ENCODE peak calls at places on chromosomes 16 and 17, in ten cellular contexts. One of them, this sample, is unnamed. For H3K36me3, the result is how much of the 10 kb centered on the place peaks cover.

GRCh38 chr17:82172461-82173160 is 40.0 kb downstream of the CCDC57 start:
- DNase-seq in bronchial epithelial cell: no peak
- DNase-seq in ascending aorta: no peak
- DNase-seq in sigmoid colon: no peak
- DNase-seq in tibial artery: no peak
- DNase-seq in cardiac muscle cell: no peak
- DNase-seq in left ventricle myocardium inferior: no peak
- DNase-seq in body of pancreas: no peak
- DNase-seq in adrenal gland: no peak
- DNase-seq in PC-9: no peak
- DNase-seq in this sample: no peak

GRCh38 chr16:59412275-59412841 is 678.2 kb upstream of the GOT2 start:
- DNase-seq in cardiac muscle cell: no peak
- DNase-seq in ascending aorta: no peak
- DNase-seq in left ventricle myocardium inferior: no peak
- DNase-seq in tibial artery: no peak
- DNase-seq in sigmoid colon: no peak
- DNase-seq in bronchial epithelial cell: no peak
- DNase-seq in body of pancreas: no peak
- DNase-seq in adrenal gland: no peak
- DNase-seq in PC-9: no peak
- DNase-seq in this sample: no peak

GRCh38 chr17:46818319-46818928 is at the start of gene WNT3:
- DNase-seq in tibial artery: no peak
- DNase-seq in body of pancreas: no peak
- DNase-seq in sigmoid colon: no peak
- DNase-seq in adrenal gland: no peak
- DNase-seq in bronchial epithelial cell: no peak
- DNase-seq in ascending aorta: no peak
- DNase-seq in PC-9: no peak
- DNase-seq in cardiac muscle cell: no peak
- DNase-seq in left ventricle myocardium inferior: no peak
- DNase-seq in this sample: peak

GRCh38 chr16:64089697-64090096 is 1032.2 kb downstream of the CDH11 start:
- DNase-seq in body of pancreas: no peak
- DNase-seq in ascending aorta: no peak
- DNase-seq in left ventricle myocardium inferior: no peak
- DNase-seq in cardiac muscle cell: peak
- DNase-seq in tibial artery: no peak
- DNase-seq in bronchial epithelial cell: peak
- DNase-seq in adrenal gland: no peak
- DNase-seq in PC-9: no peak
- DNase-seq in sigmoid colon: no peak
- DNase-seq in this sample: no peak

GRCh38 chr16:10993649-10994048 is 49.3 kb downstream of the CLEC16A start:
- DNase-seq in left ventricle myocardium inferior: no peak
- DNase-seq in PC-9: no peak
- DNase-seq in bronchial epithelial cell: no peak
- DNase-seq in adrenal gland: no peak
- DNase-seq in body of pancreas: no peak
- DNase-seq in tibial artery: no peak
- DNase-seq in ascending aorta: no peak
- DNase-seq in sigmoid colon: peak
- DNase-seq in cardiac muscle cell: no peak
- DNase-seq in this sample: no peak

GRCh38 chr17:73309727-73310555 is 1.9 kb downstream of the CDC42EP4 start:
- DNase-seq in adrenal gland: no peak
- DNase-seq in ascending aorta: no peak
- DNase-seq in PC-9: no peak
- DNase-seq in body of pancreas: peak
- DNase-seq in cardiac muscle cell: no peak
- DNase-seq in sigmoid colon: no peak
- DNase-seq in bronchial epithelial cell: no peak
- DNase-seq in tibial artery: no peak
- DNase-seq in left ventricle myocardium inferior: no peak
- DNase-seq in this sample: no peak

GRCh38 chr17:12830692-12831363 is 41.5 kb downstream of the ARHGAP44 start:
- DNase-seq in adrenal gland: no peak
- DNase-seq in tibial artery: no peak
- DNase-seq in bronchial epithelial cell: no peak
- DNase-seq in cardiac muscle cell: no peak
- DNase-seq in PC-9: no peak
- DNase-seq in ascending aorta: no peak
- DNase-seq in body of pancreas: no peak
- DNase-seq in left ventricle myocardium inferior: no peak
- DNase-seq in sigmoid colon: no peak
- DNase-seq in this sample: no peak

GRCh38 chr17:19470529-19471261 is 59.7 kb downstream of the RNF112 start:
- DNase-seq in cardiac muscle cell: peak
- DNase-seq in bronchial epithelial cell: no peak
- DNase-seq in left ventricle myocardium inferior: peak
- DNase-seq in PC-9: peak
- DNase-seq in body of pancreas: peak
- DNase-seq in sigmoid colon: peak
- DNase-seq in adrenal gland: no peak
- DNase-seq in tibial artery: peak
- DNase-seq in ascending aorta: peak
- DNase-seq in this sample: no peak

GRCh38 chr17:58576679-58577367 is 62.4 kb upstream of the MTMR4 start:
- DNase-seq in left ventricle myocardium inferior: no peak
- DNase-seq in cardiac muscle cell: no peak
- DNase-seq in ascending aorta: no peak
- DNase-seq in tibial artery: no peak
- DNase-seq in PC-9: no peak
- DNase-seq in sigmoid colon: no peak
- DNase-seq in adrenal gland: no peak
- DNase-seq in body of pancreas: no peak
- DNase-seq in bronchial epithelial cell: peak
- DNase-seq in this sample: no peak

GRCh38 chr16:74868501-74868900 is 93.9 kb upstream of the FA2H start:
- DNase-seq in cardiac muscle cell: peak
- DNase-seq in bronchial epithelial cell: peak
- DNase-seq in body of pancreas: no peak
- DNase-seq in PC-9: no peak
- DNase-seq in sigmoid colon: no peak
- DNase-seq in left ventricle myocardium inferior: no peak
- DNase-seq in adrenal gland: no peak
- DNase-seq in ascending aorta: no peak
- DNase-seq in tibial artery: no peak
- DNase-seq in this sample: no peak

GRCh38 chr17:10360578-10360977 is 12.2 kb downstream of the MYH13 start:
- DNase-seq in ascending aorta: no peak
- DNase-seq in sigmoid colon: no peak
- DNase-seq in left ventricle myocardium inferior: no peak
- DNase-seq in tibial artery: no peak
- DNase-seq in adrenal gland: no peak
- DNase-seq in bronchial epithelial cell: no peak
- DNase-seq in body of pancreas: no peak
- DNase-seq in PC-9: no peak
- DNase-seq in cardiac muscle cell: no peak
- DNase-seq in this sample: no peak

GRCh38 chr17:9766970-9767369 is 24.4 kb downstream of the DHRS7C start:
- DNase-seq in tibial artery: no peak
- DNase-seq in cardiac muscle cell: no peak
- DNase-seq in adrenal gland: no peak
- DNase-seq in PC-9: no peak
- DNase-seq in left ventricle myocardium inferior: no peak
- DNase-seq in ascending aorta: no peak
- DNase-seq in body of pancreas: no peak
- DNase-seq in bronchial epithelial cell: no peak
- DNase-seq in sigmoid colon: no peak
- DNase-seq in this sample: no peak

GRCh38 chr16:50160495-50161164 is 7.5 kb downstream of the TENT4B start:
- DNase-seq in left ventricle myocardium inferior: no peak
- DNase-seq in body of pancreas: no peak
- DNase-seq in adrenal gland: peak
- DNase-seq in sigmoid colon: no peak
- DNase-seq in ascending aorta: no peak
- DNase-seq in cardiac muscle cell: peak
- DNase-seq in tibial artery: no peak
- DNase-seq in PC-9: no peak
- DNase-seq in bronchial epithelial cell: no peak
- DNase-seq in this sample: no peak

DNA sequence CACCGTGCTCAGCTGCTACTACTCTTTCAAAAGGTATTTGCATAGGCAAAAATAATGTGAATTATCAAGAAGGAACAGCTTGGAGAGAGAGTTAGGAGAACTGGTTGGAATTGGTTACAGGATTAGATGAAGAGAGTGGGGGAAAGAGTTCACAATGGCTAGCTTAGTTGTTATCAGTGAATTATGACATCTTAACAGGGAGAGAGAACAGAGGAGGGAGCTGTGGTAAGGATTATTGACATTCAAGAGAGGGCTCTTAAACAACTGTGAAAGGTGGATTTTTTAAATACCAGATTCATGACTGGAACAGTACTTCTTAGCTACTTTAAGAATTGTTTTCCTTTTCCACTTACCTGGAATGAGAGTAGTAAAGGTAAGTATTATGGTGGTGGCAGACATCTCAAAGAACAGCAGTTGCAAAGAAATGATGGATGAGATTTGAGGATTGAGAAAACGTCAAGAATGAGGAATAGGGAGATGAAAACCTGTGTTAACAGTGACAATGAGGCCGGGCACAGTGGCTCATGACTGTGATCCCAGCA is 43.9 kb upstream of the SLC5A11 start:
- DNase-seq in ascending aorta: no peak
- DNase-seq in left ventricle myocardium inferior: no peak
- DNase-seq in PC-9: no peak
- DNase-seq in bronchial epithelial cell: no peak
- DNase-seq in tibial artery: no peak
- DNase-seq in cardiac muscle cell: peak
- DNase-seq in body of pancreas: no peak
- DNase-seq in sigmoid colon: no peak
- DNase-seq in adrenal gland: no peak
- DNase-seq in this sample: no peak
- H3K36me3 ChIP-seq in ascending aorta: half or more
- H3K36me3 ChIP-seq in left ventricle myocardium inferior: half or more
- H3K36me3 ChIP-seq in PC-9: half or more
- H3K36me3 ChIP-seq in bronchial epithelial cell: under half
- H3K36me3 ChIP-seq in tibial artery: half or more
- H3K36me3 ChIP-seq in cardiac muscle cell: half or more
- H3K36me3 ChIP-seq in body of pancreas: under half
- H3K36me3 ChIP-seq in sigmoid colon: half or more
- H3K36me3 ChIP-seq in adrenal gland: half or more
- H3K36me3 ChIP-seq in this sample: half or more

GRCh38 chr16:31455601-31456314 is 3.5 kb upstream of the ARMC5 start:
- DNase-seq in tibial artery: peak
- DNase-seq in left ventricle myocardium inferior: no peak
- DNase-seq in sigmoid colon: peak
- DNase-seq in adrenal gland: peak
- DNase-seq in ascending aorta: no peak
- DNase-seq in PC-9: no peak
- DNase-seq in cardiac muscle cell: peak
- DNase-seq in bronchial epithelial cell: no peak
- DNase-seq in body of pancreas: no peak
- DNase-seq in this sample: no peak
- TF ChIP-seq CTCF in tibial artery: no peak
- TF ChIP-seq CTCF in left ventricle myocardium inferior: peak
- TF ChIP-seq CTCF in sigmoid colon: no peak
- TF ChIP-seq CTCF in adrenal gland: no peak
- TF ChIP-seq CTCF in ascending aorta: peak
- TF ChIP-seq CTCF in PC-9: peak
- TF ChIP-seq CTCF in cardiac muscle cell: peak
- TF ChIP-seq CTCF in bronchial epithelial cell: peak
- TF ChIP-seq CTCF in body of pancreas: no peak
- TF ChIP-seq CTCF in this sample: no peak

DNA sequence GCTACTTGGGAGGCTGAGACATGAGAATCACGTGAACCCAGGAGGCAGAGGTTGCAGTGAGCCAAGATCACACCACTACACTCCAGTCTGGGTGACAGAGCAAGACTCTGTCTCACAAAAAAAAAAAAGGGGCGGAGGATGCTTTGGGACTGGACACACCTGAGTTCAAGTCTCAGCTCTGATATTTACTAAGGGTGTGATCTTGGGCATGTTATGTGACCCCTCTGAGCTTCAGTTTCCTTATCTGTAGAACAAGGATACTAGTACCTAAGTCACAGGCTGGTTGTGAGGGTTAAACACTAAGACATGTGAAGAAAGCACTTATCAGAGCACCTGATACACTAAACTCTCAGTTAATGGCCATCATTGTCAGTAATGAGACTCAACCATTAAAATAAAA is 25.9 kb downstream of the HOXB1 start:
- DNase-seq in ascending aorta: no peak
- DNase-seq in bronchial epithelial cell: no peak
- DNase-seq in body of pancreas: no peak
- DNase-seq in tibial artery: no peak
- DNase-seq in sigmoid colon: no peak
- DNase-seq in PC-9: no peak
- DNase-seq in left ventricle myocardium inferior: no peak
- DNase-seq in cardiac muscle cell: no peak
- DNase-seq in adrenal gland: no peak
- DNase-seq in this sample: no peak
- H3K4me3 ChIP-seq in ascending aorta: no peak
- H3K4me3 ChIP-seq in bronchial epithelial cell: no peak
- H3K4me3 ChIP-seq in body of pancreas: no peak
- H3K4me3 ChIP-seq in tibial artery: no peak
- H3K4me3 ChIP-seq in sigmoid colon: no peak
- H3K4me3 ChIP-seq in PC-9: no peak
- H3K4me3 ChIP-seq in left ventricle myocardium inferior: no peak
- H3K4me3 ChIP-seq in cardiac muscle cell: no peak
- H3K4me3 ChIP-seq in adrenal gland: no peak
- H3K4me3 ChIP-seq in this sample: no peak

GRCh38 chr16:23535901-23536300 is 21.2 kb downstream of the EARS2 start:
- DNase-seq in bronchial epithelial cell: peak
- DNase-seq in left ventricle myocardium inferior: no peak
- DNase-seq in tibial artery: no peak
- DNase-seq in PC-9: no peak
- DNase-seq in adrenal gland: no peak
- DNase-seq in cardiac muscle cell: no peak
- DNase-seq in ascending aorta: no peak
- DNase-seq in body of pancreas: no peak
- DNase-seq in sigmoid colon: no peak
- DNase-seq in this sample: no peak

GRCh38 chr16:23534868-23535860 is 22.0 kb downstream of the EARS2 start:
- DNase-seq in ascending aorta: no peak
- DNase-seq in adrenal gland: no peak
- DNase-seq in left ventricle myocardium inferior: no peak
- DNase-seq in bronchial epithelial cell: peak
- DNase-seq in sigmoid colon: no peak
- DNase-seq in PC-9: no peak
- DNase-seq in body of pancreas: no peak
- DNase-seq in cardiac muscle cell: no peak
- DNase-seq in tibial artery: no peak
- DNase-seq in this sample: no peak

GRCh38 chr16:23539984-23540816 is 16.9 kb downstream of the EARS2 start:
- DNase-seq in left ventricle myocardium inferior: no peak
- DNase-seq in cardiac muscle cell: no peak
- DNase-seq in bronchial epithelial cell: peak
- DNase-seq in body of pancreas: no peak
- DNase-seq in PC-9: no peak
- DNase-seq in ascending aorta: no peak
- DNase-seq in tibial artery: no peak
- DNase-seq in sigmoid colon: no peak
- DNase-seq in adrenal gland: no peak
- DNase-seq in this sample: no peak

GRCh38 chr16:23537390-23537789 is 19.8 kb downstream of the EARS2 start:
- DNase-seq in sigmoid colon: no peak
- DNase-seq in tibial artery: no peak
- DNase-seq in ascending aorta: no peak
- DNase-seq in bronchial epithelial cell: no peak
- DNase-seq in PC-9: no peak
- DNase-seq in cardiac muscle cell: no peak
- DNase-seq in body of pancreas: no peak
- DNase-seq in adrenal gland: no peak
- DNase-seq in left ventricle myocardium inferior: no peak
- DNase-seq in this sample: no peak

GRCh38 chr16:23538919-23539278 is 18.3 kb downstream of the EARS2 start:
- DNase-seq in left ventricle myocardium inferior: no peak
- DNase-seq in adrenal gland: no peak
- DNase-seq in body of pancreas: no peak
- DNase-seq in ascending aorta: no peak
- DNase-seq in PC-9: no peak
- DNase-seq in cardiac muscle cell: no peak
- DNase-seq in sigmoid colon: no peak
- DNase-seq in bronchial epithelial cell: no peak
- DNase-seq in tibial artery: no peak
- DNase-seq in this sample: no peak
- H3K36me3 ChIP-seq in left ventricle myocardium inferior: half or more
- H3K36me3 ChIP-seq in adrenal gland: half or more
- H3K36me3 ChIP-seq in body of pancreas: under half
- H3K36me3 ChIP-seq in ascending aorta: under half
- H3K36me3 ChIP-seq in PC-9: under half
- H3K36me3 ChIP-seq in cardiac muscle cell: under half
- H3K36me3 ChIP-seq in sigmoid colon: half or more
- H3K36me3 ChIP-seq in bronchial epithelial cell: under half
- H3K36me3 ChIP-seq in tibial artery: half or more
- H3K36me3 ChIP-seq in this sample: half or more

This sample was measured in left lung.